ENCODE peak calls at places on chromosomes 1 and 21, in ten cellular contexts. R is WTC11, W is kidney epithelial cell, N is thoracic aorta, I is fibroblast of pulmonary artery, E is fibroblast of the aortic adventitia, C is heart left ventricle, K is HFFc6, G is left ventricle myocardium inferior, V is mesothelial cell of epicardium. O is an unnamed sample.

GRCh38 chr1:109771712-109772657 is 8.3 kb upstream of the EPS8L3 start:
- DNase-seq in R (peak; percentile 6), G (peak; percentile 10), N (no peak), V (no peak), E (no peak), I (no peak), K (no peak), W (no peak), C (no peak), O (no peak)

GRCh38 chr1:3981746-3982505 is 81.9 kb upstream of the C1orf174 start:
- DNase-seq in R (no peak), C (no peak), K (no peak), I (no peak), V (no peak), E (no peak), N (no peak), G (no peak), W (no peak), O (no peak)

GRCh38 chr21:34187935-34188334 is 114.6 kb downstream of the MRPS6 start:
- DNase-seq in G (peak; percentile 53), I (no peak), N (no peak), K (no peak), V (no peak), W (no peak), E (peak; percentile 87), R (no peak), C (peak; percentile 40), O (no peak)

GRCh38 chr1:7611421-7612010 is 159.6 kb upstream of the VAMP3 start:
- DNase-seq in G (no peak), E (no peak), V (peak; percentile 8), C (no peak), I (no peak), K (no peak), W (no peak), N (no peak), R (no peak), O (no peak)

GRCh38 chr1:244180256-244180655 is 129.2 kb downstream of the ZBTB18 start:
- DNase-seq in C (no peak), G (no peak), N (no peak), W (peak; percentile 10), I (peak; percentile 33), E (no peak), R (no peak), K (no peak), V (no peak), O (no peak)

GRCh38 chr1:223748773-223749733 is 36.7 kb downstream of the CAPN2 start:
- DNase-seq in N (no peak), E (peak; percentile 62), C (peak; percentile 69), W (no peak), V (peak; percentile 46), K (no peak), R (peak; percentile 57), I (peak; percentile 63), G (peak; percentile 63), O (peak; percentile 46)

GRCh38 chr1:211630236-211631081 is 45.0 kb downstream of the NEK2 start:
- DNase-seq in I (no peak), C (peak; percentile 72), G (peak; percentile 58), V (no peak), N (no peak), W (no peak), K (no peak), R (peak; percentile 43), E (peak; percentile 30), O (peak; percentile 26)

GRCh38 chr21:42424848-42425602 is 21.3 kb downstream of the UBASH3A start:
- DNase-seq in C (no peak), R (no peak), E (no peak), I (no peak), K (no peak), G (no peak), V (no peak), W (no peak), N (no peak), O (no peak)

GRCh38 chr1:27435566-27436203 is 43.3 kb downstream of the GPR3 start:
- DNase-seq in I (no peak), E (no peak), W (no peak), C (no peak), V (no peak), K (no peak), N (no peak), R (no peak), G (no peak), O (no peak)

GRCh38 chr1:91006113-91006908 is 15.5 kb downstream of the ZNF644 start:
- DNase-seq in K (no peak), E (no peak), N (no peak), G (no peak), C (no peak), I (no peak), W (no peak), R (no peak), V (no peak), O (no peak)

GRCh38 chr1:204520834-204521709 is 4.9 kb downstream of the MDM4 start:
- DNase-seq in C (no peak), N (no peak), G (no peak), K (peak; percentile 8), I (peak; percentile 36), R (no peak), V (no peak), E (peak; percentile 19), W (peak; percentile 89), O (peak; percentile 51)

GRCh38 chr1:157488160-157488559 is 64.2 kb downstream of the FCRL5 start:
- DNase-seq in N (no peak), G (no peak), W (no peak), E (no peak), V (no peak), I (no peak), C (no peak), R (no peak), K (no peak), O (no peak)

GRCh38 chr1:27807385-27807784 is 23.2 kb upstream of the PPP1R8 start:
- DNase-seq in E (peak; percentile 34), C (no peak), N (no peak), K (no peak), V (no peak), G (no peak), R (no peak), I (peak; percentile 58), W (no peak), O (no peak)

GRCh38 chr1:154784924-154785531 is 85.1 kb downstream of the KCNN3 start:
- DNase-seq in C (no peak), I (peak; percentile 9), V (no peak), N (no peak), W (no peak), R (no peak), E (no peak), K (no peak), G (no peak), O (no peak)

GRCh38 chr1:225990705-225991464 is 8.3 kb downstream of the SDE2 start:
- DNase-seq in N (no peak), V (no peak), C (no peak), R (no peak), E (no peak), W (no peak), G (no peak), K (no peak), I (no peak), O (no peak)
- TF ChIP-seq CTCF in N (no peak), V (no peak), C (no peak), R (no peak), E (no peak), W (no peak), G (no peak), K (no peak), I (no peak), O (no peak)

DNA sequence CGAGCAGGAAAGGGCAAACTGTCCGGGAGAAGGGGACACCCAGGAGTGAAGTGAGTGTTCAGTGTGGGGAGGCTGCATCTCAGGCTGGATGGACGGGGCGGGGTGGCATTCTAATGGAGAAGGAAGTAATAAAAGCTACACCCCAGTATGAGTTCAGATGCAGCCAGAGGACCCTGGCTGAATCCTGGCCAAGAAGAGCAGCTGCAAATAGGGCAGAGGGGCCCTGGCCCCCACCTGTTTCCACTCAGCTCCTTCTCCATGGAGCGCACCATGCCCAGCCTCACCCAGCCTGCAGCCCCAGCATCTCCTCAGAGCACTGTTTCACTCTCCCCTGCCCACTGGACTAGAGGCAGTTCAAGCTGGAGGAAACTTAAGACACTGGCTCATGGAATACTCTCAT is 46.4 kb downstream of the KCND3 start:
- DNase-seq in V (no peak), I (no peak), G (no peak), R (no peak), N (no peak), W (no peak), K (no peak), E (no peak), C (no peak), O (no peak)
- TF ChIP-seq CTCF in V (no peak), I (no peak), G (no peak), R (no peak), N (no peak), W (no peak), K (no peak), E (no peak), C (no peak), O (no peak)

DNA sequence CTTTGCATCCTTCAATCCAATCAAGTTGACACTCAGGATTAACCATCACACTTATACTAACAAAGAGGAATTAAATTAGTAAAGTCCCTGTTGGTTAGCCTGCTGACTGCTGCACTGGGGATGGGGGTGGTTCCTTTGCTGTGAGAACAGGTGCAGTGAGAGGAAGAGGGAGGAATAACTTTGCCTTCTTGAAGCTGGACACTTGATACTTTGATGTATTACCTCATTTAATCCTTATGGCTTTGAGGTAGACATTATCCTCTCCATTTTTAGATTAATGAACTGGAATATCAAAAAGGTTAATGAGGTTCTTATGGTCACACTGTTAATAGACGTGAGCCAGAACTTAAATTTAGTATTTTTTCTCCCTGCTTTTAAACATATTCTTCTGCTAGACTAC is 69.0 kb upstream of the DNAH14 start:
- DNase-seq in R (no peak), E (no peak), V (no peak), W (no peak), K (no peak), C (no peak), N (no peak), I (no peak), G (no peak), O (no peak)
- TF ChIP-seq CTCF in R (no peak), E (no peak), V (no peak), W (no peak), K (no peak), C (no peak), N (no peak), I (no peak), G (no peak), O (no peak)

DNA sequence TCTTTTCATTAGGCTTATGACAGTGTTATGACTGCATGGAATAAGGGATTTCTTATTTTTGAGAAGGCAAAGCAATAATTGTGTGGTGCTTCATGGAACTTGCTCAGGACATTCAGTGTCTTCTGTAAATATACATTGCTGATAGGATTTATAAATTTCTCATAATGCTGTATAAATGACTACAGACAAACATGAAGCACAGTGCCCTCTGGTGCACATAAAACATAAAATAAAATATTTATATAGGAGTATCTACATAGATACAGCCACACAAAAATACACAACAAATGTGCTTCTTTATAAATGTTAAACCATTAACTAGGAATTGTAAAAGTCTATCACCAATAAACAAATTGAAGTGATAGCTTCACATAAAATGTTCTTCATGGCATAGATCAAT is 24.1 kb downstream of the BRINP3 start:
- DNase-seq in E (peak; percentile 10), N (no peak), W (no peak), K (no peak), R (no peak), C (no peak), V (no peak), G (no peak), I (peak; percentile 26), O (peak; percentile 4)
- TF ChIP-seq CTCF in E (peak; percentile 2), N (no peak), W (no peak), K (peak; percentile 32), R (no peak), C (no peak), V (peak; percentile 15), G (no peak), I (peak; percentile 17), O (no peak)